ENCODE peak calls at places on chromosomes 6 and 20, in six cellular contexts. Z is neuronal stem cell, W is fibroblast of lung, P is GM23248, M is OCI-LY7, D is PC-9. G is an unnamed sample.

GRCh38 chr6:155483858-155484257 is 28.2 kb upstream of the NOX3 start:
- DNase-seq in D (no peak), Z (no peak), M (no peak), P (peak; percentile 75), W (peak; percentile 61), G (no peak)

GRCh38 chr6:22036699-22037098 is 260.1 kb downstream of the PRL start:
- DNase-seq in D (no peak), W (no peak), M (no peak), P (no peak), Z (no peak), G (no peak)

GRCh38 chr6:137706065-137706422 is 161.0 kb upstream of the TNFAIP3 start:
- DNase-seq in D (no peak), Z (no peak), P (no peak), W (no peak), M (no peak), G (no peak)

GRCh38 chr6:64256483-64256882 is 620.9 kb downstream of the PHF3 start:
- DNase-seq in P (no peak), M (no peak), Z (no peak), D (no peak), W (no peak), G (no peak)

GRCh38 chr6:119077643-119078448 is 618 bp downstream of the FAM184A start:
- DNase-seq in Z (no peak), P (peak; percentile 29), D (peak; percentile 84), M (no peak), W (peak; percentile 19), G (peak; percentile 68)

GRCh38 chr20:41340327-41341055 is at the start of gene LPIN3:
- DNase-seq in P (peak; percentile 93), D (peak; percentile 92), W (peak; percentile 91), M (peak; percentile 55), Z (peak; percentile 91), G (peak; percentile 98)

GRCh38 chr6:151690303-151690702 is 117.2 kb upstream of the ESR1 start:
- DNase-seq in P (peak; percentile 59), M (peak; percentile 5), D (no peak), W (no peak), Z (no peak), G (peak; percentile 86)

GRCh38 chr6:28838289-28838633 is 85.5 kb downstream of the TRIM27 start:
- DNase-seq in Z (peak; percentile 88), W (peak; percentile 82), D (no peak), P (peak; percentile 72), M (peak; percentile 81), G (peak; percentile 84)

GRCh38 chr20:32777177-32777956 is 15.2 kb downstream of the DNMT3B start:
- DNase-seq in W (no peak), Z (no peak), D (no peak), P (no peak), M (no peak), G (peak; percentile 67)

GRCh38 chr6:28258877-28259777 is at the start of gene NKAPL:
- DNase-seq in P (peak; percentile 91), Z (no peak), W (peak; percentile 83), M (no peak), D (no peak), G (peak; percentile 82)

GRCh38 chr6:131290955-131291354 is 155.7 kb downstream of the AKAP7 start:
- DNase-seq in M (no peak), P (no peak), Z (no peak), W (no peak), D (no peak), G (no peak)

GRCh38 chr6:119348308-119349040 is 1.1 kb downstream of the MAN1A1 start:
- DNase-seq in D (no peak), W (no peak), M (peak; percentile 63), Z (peak; percentile 37), P (peak; percentile 55), G (peak; percentile 94)

GRCh38 chr6:127458817-127459216 is 372 bp downstream of the KIAA0408 start:
- DNase-seq in P (peak; percentile 86), W (peak; percentile 84), M (no peak), D (no peak), Z (no peak), G (peak; percentile 63)

GRCh38 chr6:64330694-64331309 is 695.2 kb downstream of the PHF3 start:
- DNase-seq in D (peak; percentile 48), P (peak; percentile 69), W (peak; percentile 73), Z (peak; percentile 48), M (peak; percentile 50), G (no peak)

GRCh38 chr6:37049990-37050853 is 44.8 kb downstream of the FGD2 start:
- DNase-seq in W (no peak), M (peak; percentile 82), P (no peak), Z (no peak), D (no peak), G (no peak)

GRCh38 chr6:12048609-12049008 is 36.5 kb downstream of the HIVEP1 start:
- DNase-seq in M (no peak), Z (no peak), P (peak; percentile 26), W (no peak), D (no peak), G (peak; percentile 15)

GRCh38 chr6:3808759-3809514 is 40.2 kb upstream of the FAM50B start:
- DNase-seq in D (peak; percentile 83), W (peak; percentile 92), Z (no peak), M (no peak), P (peak; percentile 97), G (peak; percentile 97)

GRCh38 chr6:26464014-26464413 is 6.3 kb downstream of the BTN2A1 start:
- DNase-seq in D (no peak), Z (no peak), M (no peak), W (no peak), P (no peak), G (no peak)

GRCh38 chr6:28903686-28904085 is 20.1 kb downstream of the TRIM27 start:
- DNase-seq in D (no peak), Z (no peak), P (no peak), M (no peak), W (no peak), G (no peak)

GRCh38 chr6:97462031-97462430 is 179.0 kb upstream of the MMS22L start:
- DNase-seq in Z (no peak), D (no peak), P (no peak), M (no peak), W (no peak), G (no peak)

GRCh38 chr20:46312075-46312944 is 4.0 kb upstream of the CDH22 start:
- DNase-seq in D (no peak), P (no peak), W (no peak), M (no peak), Z (peak; percentile 61), G (peak; percentile 74)

GRCh38 chr6:150659046-150659763 is 59.5 kb downstream of the PLEKHG1 start:
- DNase-seq in M (no peak), Z (no peak), W (no peak), P (no peak), D (no peak), G (no peak)

GRCh38 chr6:6724319-6725119 is 136.0 kb downstream of the LY86 start:
- DNase-seq in Z (peak; percentile 69), P (peak; percentile 90), D (no peak), W (peak; percentile 89), M (peak; percentile 33), G (peak; percentile 96)

GRCh38 chr6:10418862-10419748 is 4.2 kb upstream of the TFAP2A start:
- DNase-seq in P (no peak), W (no peak), Z (no peak), D (peak; percentile 78), M (no peak), G (peak; percentile 75)

GRCh38 chr6:3421763-3422456 is 34.9 kb downstream of the SLC22A23 start:
- DNase-seq in D (no peak), P (peak; percentile 94), Z (no peak), W (peak; percentile 30), M (no peak), G (peak; percentile 88)

GRCh38 chr6:79277109-79277508 is 42.6 kb upstream of the HMGN3 start:
- DNase-seq in D (no peak), M (no peak), W (peak; percentile 45), Z (no peak), P (peak; percentile 51), G (peak; percentile 15)

DNA sequence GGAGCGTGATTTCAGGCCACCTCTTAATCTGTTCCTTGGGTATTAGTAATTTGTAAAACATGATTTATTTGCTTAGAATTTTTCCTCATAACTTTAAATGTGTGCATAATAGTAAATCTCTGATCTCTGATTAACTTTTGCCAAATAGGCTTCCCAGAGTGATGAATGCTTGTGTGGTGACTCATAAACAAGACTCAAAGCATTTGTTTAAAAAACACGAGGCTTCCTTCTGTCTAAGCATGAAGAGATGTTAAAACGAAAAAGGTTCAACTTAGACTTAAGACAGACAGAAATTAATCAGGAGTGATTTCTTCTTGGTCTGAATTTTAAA is 337.0 kb downstream of the CDH4 start:
- DNase-seq in P (peak; percentile 74), Z (no peak), M (no peak), W (peak; percentile 88), D (no peak), G (peak; percentile 92)
- H3K4me2 ChIP-seq in P (peak overlapping the region; percentile 67), Z (no peak overlapping the region), M (no peak overlapping the region), W (peak overlapping the region; percentile 85), D (no peak overlapping the region), G (peak overlapping the region; percentile 61)

GRCh38 chr6:41371992-41372525 is 36.7 kb downstream of the NCR2 start:
- DNase-seq in P (peak; percentile 44), Z (no peak), M (no peak), W (peak; percentile 15), D (no peak), G (peak; percentile 88)
- H2AFZ ChIP-seq in P (peak overlapping the region; percentile 70), Z (peak overlapping the region; percentile 89), M (no peak overlapping the region), W (no peak overlapping the region), D (no peak overlapping the region), G (peak overlapping the region; percentile 86)

GRCh38 chr20:64011366-64011779 is 24.6 kb upstream of the C20orf204 start:
- DNase-seq in Z (no peak), D (no peak), M (no peak), P (no peak), W (no peak), G (no peak)

GRCh38 chr20:64006902-64007301 is 26.0 kb downstream of the PRPF6 start:
- DNase-seq in M (no peak), D (no peak), P (no peak), W (no peak), Z (no peak), G (no peak)

GRCh38 chr20:64006490-64006889 is 25.6 kb downstream of the PRPF6 start:
- DNase-seq in W (no peak), P (no peak), Z (no peak), M (no peak), D (no peak), G (no peak)

GRCh38 chr20:64010711-64011237 is 25.2 kb upstream of the C20orf204 start:
- DNase-seq in Z (no peak), M (no peak), P (peak; percentile 63), W (peak; percentile 6), D (no peak), G (no peak)

GRCh38 chr20:64009811-64010387 is 26.1 kb upstream of the C20orf204 start:
- DNase-seq in D (no peak), M (no peak), Z (no peak), P (no peak), W (no peak), G (no peak)
- H3K4me2 ChIP-seq in D (no peak overlapping the region), M (no peak overlapping the region), Z (no peak overlapping the region), P (no peak overlapping the region), W (no peak overlapping the region), G (no peak overlapping the region)

DNA sequence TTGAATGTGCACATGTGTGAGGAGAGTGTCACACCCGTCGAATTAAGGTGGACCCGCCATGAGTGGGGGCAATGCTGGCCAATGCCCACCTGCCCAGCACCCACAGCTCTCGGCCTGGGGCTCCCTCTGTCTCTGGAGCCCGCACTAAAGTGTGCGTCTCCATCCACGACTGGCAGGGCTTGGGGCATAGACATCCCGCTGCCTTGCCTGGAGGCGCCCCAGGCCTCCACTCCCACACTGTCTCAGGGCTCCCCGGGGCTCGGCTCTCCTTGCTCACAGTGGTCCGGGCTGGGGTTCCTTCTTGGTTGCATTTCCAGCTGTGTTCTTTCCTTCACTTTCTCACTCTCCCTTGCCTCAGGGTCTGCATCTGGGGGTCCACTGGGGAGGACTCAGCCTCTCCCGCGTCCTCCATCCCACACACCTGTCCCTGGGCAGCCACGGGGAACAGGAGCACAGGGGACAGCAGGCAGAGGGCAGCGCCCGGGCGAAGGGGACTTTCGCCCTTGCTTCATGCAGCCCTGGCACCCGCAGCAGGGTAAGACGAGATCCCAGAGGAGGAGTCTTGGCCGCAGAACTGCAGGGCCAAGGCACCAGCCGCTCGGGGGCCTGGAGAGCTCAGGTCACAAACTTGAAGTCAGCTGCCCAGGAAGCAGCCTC is 20.1 kb upstream of the MRGBP start:
- DNase-seq in Z (no peak), W (no peak), M (no peak), P (no peak), D (no peak), G (no peak)
- H2AFZ ChIP-seq in Z (no peak overlapping the region), W (no peak overlapping the region), M (peak overlapping the region; percentile 44), P (no peak overlapping the region), D (no peak overlapping the region), G (no peak overlapping the region)